ENCODE peak calls at places on chromosomes 13 and 19, in ten cellular contexts. D is breast epithelium, Y is psoas muscle, C is cardiac muscle cell, H is body of pancreas, V is mucosa of descending colon, L is heart right ventricle, A is suprapubic skin, B is PC-3, X is adrenal gland. R is an unnamed sample.

GRCh38 chr19:3186377-3186688 is 603 bp downstream of the NCLN start:
- DNase-seq in D (no peak), Y (no peak), C (peak; percentile 24), H (no peak), V (peak; percentile 63), L (no peak), A (no peak), B (no peak), X (no peak), R (no peak)

GRCh38 chr13:40123962-40124647 is 468.6 kb downstream of the COG6 start:
- DNase-seq in D (no peak), Y (no peak), C (no peak), H (no peak), V (no peak), L (no peak), A (no peak), B (no peak), X (no peak), R (no peak)

GRCh38 chr19:32868206-32868950 is 1.2 kb downstream of the SLC7A9 start:
- DNase-seq in D (no peak), Y (no peak), C (no peak), H (no peak), V (no peak), L (no peak), A (peak; percentile 72), B (no peak), X (no peak), R (no peak)

GRCh38 chr19:12788682-12789097 is 2.6 kb upstream of the JUNB start:
- DNase-seq in D (peak; percentile 72), Y (peak; percentile 85), C (peak; percentile 73), H (peak; percentile 89), V (peak; percentile 90), L (peak; percentile 92), A (no peak), B (peak; percentile 63), X (peak; percentile 86), R (peak; percentile 87)

GRCh38 chr13:99150575-99151370 is 49.9 kb upstream of the UBAC2 start:
- DNase-seq in D (no peak), Y (no peak), C (no peak), H (no peak), V (no peak), L (no peak), A (no peak), B (peak; percentile 89), X (no peak), R (no peak)

GRCh38 chr19:31863122-31863521 is 482.3 kb upstream of the ZNF507 start:
- DNase-seq in D (no peak), Y (no peak), C (no peak), H (no peak), V (no peak), L (no peak), A (no peak), B (no peak), X (no peak), R (no peak)

GRCh38 chr13:48667136-48667535 is 13.4 kb downstream of the CYSLTR2 start:
- DNase-seq in D (no peak), Y (no peak), C (no peak), H (no peak), V (no peak), L (no peak), A (no peak), B (no peak), X (no peak), R (no peak)

GRCh38 chr13:29454931-29455481 is 140.5 kb downstream of the SLC7A1 start:
- DNase-seq in D (peak; percentile 41), Y (no peak), C (no peak), H (peak; percentile 15), V (no peak), L (no peak), A (no peak), B (peak; percentile 74), X (no peak), R (no peak)

GRCh38 chr13:113852536-113853517 is 11.0 kb downstream of the GAS6 start:
- DNase-seq in D (peak; percentile 12), Y (no peak), C (no peak), H (no peak), V (no peak), L (peak; percentile 3), A (peak; percentile 66), B (no peak), X (peak; percentile 8), R (no peak)

GRCh38 chr19:18762125-18763023 is 28.7 kb downstream of the COMP start:
- DNase-seq in D (peak; percentile 95), Y (peak; percentile 69), C (peak; percentile 31), H (peak; percentile 100), V (peak; percentile 91), L (peak; percentile 70), A (no peak), B (peak; percentile 95), X (peak; percentile 87), R (peak; percentile 64)

GRCh38 chr19:6481541-6482342 is at the start of gene DENND1C:
- DNase-seq in D (no peak), Y (peak; percentile 36), C (peak; percentile 54), H (peak; percentile 43), V (peak; percentile 66), L (no peak), A (no peak), B (peak; percentile 35), X (peak; percentile 59), R (no peak)

GRCh38 chr19:5717215-5717614 is 2.7 kb downstream of the LONP1 start:
- DNase-seq in D (no peak), Y (no peak), C (no peak), H (no peak), V (no peak), L (no peak), A (no peak), B (no peak), X (no peak), R (no peak)

DNA sequence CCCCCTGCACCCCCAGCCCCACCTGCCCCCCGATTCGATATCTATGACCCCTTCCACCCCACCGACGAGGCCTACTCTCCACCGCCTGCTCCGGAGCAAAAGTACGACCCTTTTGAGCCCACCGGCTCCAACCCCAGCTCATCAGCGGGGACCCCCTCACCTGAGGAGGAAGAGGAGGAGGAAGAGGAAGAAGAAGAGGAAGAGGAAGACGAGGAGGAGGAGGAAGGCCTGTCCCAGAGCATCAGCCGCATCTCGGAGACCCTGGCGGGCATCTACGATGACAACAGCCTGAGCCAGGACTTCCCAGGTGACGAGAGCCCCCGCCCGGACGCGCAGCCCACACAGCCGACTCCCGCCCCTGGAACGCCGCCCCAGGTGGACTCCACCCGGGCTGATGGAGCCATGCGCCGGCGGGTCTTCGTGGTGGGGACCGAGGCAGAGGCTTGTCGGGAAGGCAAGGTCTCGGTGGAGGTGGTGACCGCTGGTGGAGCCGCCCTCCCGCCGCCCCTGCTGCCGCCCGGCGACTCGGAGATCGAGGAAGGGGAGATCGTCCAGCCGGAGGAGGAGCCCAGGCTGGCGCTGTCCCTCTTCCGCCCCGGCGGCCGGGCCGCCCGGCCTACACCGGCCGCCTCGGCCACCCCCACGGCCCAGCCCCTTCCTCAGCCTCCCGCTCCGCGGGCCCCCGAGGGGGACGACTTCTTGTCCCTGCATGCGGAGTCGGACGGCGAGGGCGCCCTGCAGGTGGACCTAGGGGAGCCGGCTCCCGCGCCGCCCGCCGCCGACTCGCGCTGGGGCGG is 9.2 kb downstream of the SCAF1 start:
- DNase-seq in D (no peak), Y (no peak), C (no peak), H (no peak), V (no peak), L (no peak), A (no peak), B (no peak), X (no peak), R (no peak)
- H3K36me3 ChIP-seq in D (peaks cover 16% of the 10 kb centered on the region), Y (peaks cover 4% of the 10 kb centered on the region), C (peaks cover 50% of the 10 kb centered on the region), H (peaks cover 3% of the 10 kb centered on the region), V (peaks cover 7% of the 10 kb centered on the region), L (peaks cover 27% of the 10 kb centered on the region), A (peaks cover 91% of the 10 kb centered on the region), B (peaks cover 46% of the 10 kb centered on the region), X (no peaks in the 10 kb centered on the region), R (peaks cover 93% of the 10 kb centered on the region)

DNA sequence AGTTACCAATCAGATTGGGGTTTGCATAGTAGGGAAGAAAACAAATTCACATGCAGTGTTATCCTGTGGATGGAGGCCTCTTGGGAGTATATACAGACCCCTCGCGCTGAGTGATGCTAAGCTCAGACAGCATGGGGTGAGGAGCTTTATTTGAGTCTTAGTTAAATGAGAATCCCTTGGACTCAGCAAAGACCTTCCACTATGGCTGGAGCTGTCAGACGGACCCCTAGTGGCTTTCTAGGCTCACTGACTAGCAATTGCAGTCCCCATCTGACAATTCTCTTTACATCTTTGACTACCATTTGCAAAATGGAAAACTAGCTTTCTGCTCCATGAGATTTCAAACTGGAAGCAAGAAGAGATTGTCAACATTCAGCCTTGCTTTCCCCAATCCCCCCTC is 90.4 kb downstream of the STOML3 start:
- DNase-seq in D (no peak), Y (no peak), C (peak; percentile 10), H (no peak), V (no peak), L (no peak), A (no peak), B (no peak), X (no peak), R (no peak)
- TF ChIP-seq CTCF in D (no peak), Y (no peak), C (peak; percentile 28), H (no peak), V (no peak), L (no peak), A (no peak), B (peak; percentile 33), X (no peak), R (no peak)

DNA sequence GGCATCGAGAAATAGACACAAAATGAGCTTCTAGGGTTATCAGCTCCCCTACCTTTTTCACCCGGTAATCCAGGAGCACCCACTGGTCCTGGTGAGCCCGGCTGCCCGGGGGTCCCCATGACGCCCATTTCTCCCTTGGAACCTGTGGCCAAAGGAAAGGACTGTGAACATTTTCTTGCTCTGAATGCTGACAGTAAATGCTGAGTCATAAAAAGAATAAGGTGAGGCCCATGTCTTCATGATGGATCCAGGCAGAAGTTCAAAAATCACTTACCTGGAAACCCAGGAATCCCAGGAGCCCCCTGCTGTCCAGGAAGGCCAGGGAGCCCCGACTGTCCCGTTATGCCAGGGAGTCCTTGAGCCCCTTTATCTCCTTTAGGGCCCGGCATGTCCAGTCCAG is 129.2 kb downstream of the COL4A1 start:
- DNase-seq in D (no peak), Y (no peak), C (no peak), H (no peak), V (no peak), L (no peak), A (no peak), B (no peak), X (no peak), R (no peak)
- H3K36me3 ChIP-seq in D (peaks cover 8% of the 10 kb centered on the region), Y (no peaks in the 10 kb centered on the region), C (peaks cover 39% of the 10 kb centered on the region), H (no peaks in the 10 kb centered on the region), V (no peaks in the 10 kb centered on the region), L (peaks cover 79% of the 10 kb centered on the region), A (peaks cover 59% of the 10 kb centered on the region), B (peaks cover 16% of the 10 kb centered on the region), X (no peaks in the 10 kb centered on the region), R (peaks cover 100% of the 10 kb centered on the region)

DNA sequence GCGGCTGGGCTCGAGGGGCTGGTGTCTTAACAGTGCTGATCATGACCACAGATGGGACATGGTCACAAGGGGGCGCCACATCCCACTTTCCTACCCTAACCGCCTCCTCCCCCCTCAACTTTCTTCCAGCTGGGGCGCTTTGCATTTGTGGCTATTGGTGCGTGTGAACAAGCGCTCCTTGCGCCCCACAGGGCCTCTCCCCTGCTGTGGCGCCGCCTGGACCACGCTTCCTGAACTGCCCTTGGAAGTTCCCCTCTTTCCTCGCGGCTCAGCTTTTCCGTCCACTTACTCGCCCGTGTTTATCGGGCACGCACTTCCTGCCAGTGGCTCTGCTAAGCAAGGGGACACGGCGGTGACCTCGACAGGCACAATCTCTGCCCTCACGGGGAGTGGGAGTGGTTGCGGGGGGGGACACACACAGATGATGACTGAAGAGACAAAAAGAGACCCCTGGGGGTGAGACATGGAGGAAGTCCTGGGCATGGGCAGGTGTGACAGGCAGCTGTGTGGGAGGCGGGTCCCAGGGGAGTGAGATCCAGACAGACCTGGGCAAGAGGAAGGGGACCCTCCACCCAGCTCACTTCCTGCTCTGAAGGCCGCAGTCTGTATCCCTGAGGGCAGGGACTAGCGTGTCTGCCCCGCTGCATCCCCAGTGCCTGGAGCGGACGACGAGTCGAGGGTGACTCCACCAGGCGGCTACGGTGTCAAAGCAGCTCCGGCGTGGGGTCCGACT is 40.3 kb downstream of the ZNF787 start:
- DNase-seq in D (peak; percentile 65), Y (peak; percentile 82), C (peak; percentile 73), H (peak; percentile 88), V (peak; percentile 82), L (peak; percentile 83), A (no peak), B (peak; percentile 59), X (peak; percentile 86), R (peak; percentile 85)
- TF ChIP-seq CTCF in D (peak; percentile 46), Y (peak; percentile 39), C (peak; percentile 60), H (peak; percentile 64), V (peak; percentile 23), L (peak; percentile 61), A (peak; percentile 31), B (peak; percentile 63), X (peak; percentile 80), R (peak; percentile 64)

R was measured in left ventricle myocardium inferior.